ENCODE peak calls at places on chromosomes 4 and X, in ten cellular contexts. D is heart right ventricle, M is thyroid gland, T is astrocyte of the spinal cord, J is cardiac fibroblast, O is A549, C is fibroblast of the aortic adventitia, L is uterus, K is fibroblast of mammary gland, Y is brain microvascular endothelial cell. A is an unnamed sample.

GRCh38 chr4:166422475-166422874 is 549.4 kb downstream of the TLL1 start:
- DNase-seq in D (no peak), M (no peak), T (peak; percentile 87), J (peak; percentile 56), O (no peak), C (peak; percentile 86), L (no peak), K (peak; percentile 85), Y (peak; percentile 63), A (peak; percentile 53)

GRCh38 chr4:165208741-165209388 is 1.5 kb downstream of the KLHL2 start:
- DNase-seq in D (no peak), M (peak; percentile 57), T (peak; percentile 32), J (no peak), O (no peak), C (peak; percentile 37), L (no peak), K (peak; percentile 32), Y (no peak), A (no peak)

GRCh38 chr4:11632015-11632414 is 203.3 kb upstream of the HS3ST1 start:
- DNase-seq in D (no peak), M (no peak), T (no peak), J (no peak), O (no peak), C (no peak), L (no peak), K (no peak), Y (no peak), A (no peak)

GRCh38 chr4:36243355-36244256 is 708 bp downstream of the ARAP2 start:
- DNase-seq in D (peak; percentile 36), M (peak; percentile 80), T (peak; percentile 44), J (peak; percentile 12), O (peak; percentile 15), C (no peak), L (peak; percentile 46), K (peak; percentile 20), Y (no peak), A (no peak)

GRCh38 chr4:42143996-42144395 is 8.5 kb downstream of the BEND4 start:
- DNase-seq in D (no peak), M (no peak), T (no peak), J (no peak), O (no peak), C (no peak), L (no peak), K (no peak), Y (no peak), A (no peak)

GRCh38 chrX:74179071-74179470 is 124.9 kb upstream of the ZCCHC13 start:
- DNase-seq in D (no peak), M (no peak), T (peak; percentile 58), J (peak; percentile 35), O (no peak), C (peak; percentile 59), L (no peak), K (peak; percentile 52), Y (no peak), A (peak; percentile 28)

GRCh38 chr4:128163177-128164117 is 102.3 kb downstream of the LARP1B start:
- DNase-seq in D (no peak), M (no peak), T (peak; percentile 78), J (peak; percentile 62), O (peak; percentile 28), C (peak; percentile 65), L (no peak), K (peak; percentile 55), Y (no peak), A (peak; percentile 57)

GRCh38 chrX:130224810-130225209 is 43.9 kb downstream of the ZNF280C start:
- DNase-seq in D (no peak), M (no peak), T (no peak), J (peak; percentile 38), O (no peak), C (peak; percentile 25), L (no peak), K (peak; percentile 15), Y (no peak), A (no peak)

GRCh38 chr4:151626228-151626627 is 134.6 kb downstream of the GATB start:
- DNase-seq in D (no peak), M (no peak), T (no peak), J (no peak), O (no peak), C (no peak), L (no peak), K (no peak), Y (no peak), A (no peak)

GRCh38 chr4:87886083-87886482 is 53.3 kb downstream of the MEPE start:
- DNase-seq in D (no peak), M (no peak), T (no peak), J (no peak), O (no peak), C (no peak), L (no peak), K (no peak), Y (no peak), A (no peak)

GRCh38 chrX:68795741-68796140 is 33.1 kb upstream of the EFNB1 start:
- DNase-seq in D (no peak), M (no peak), T (no peak), J (no peak), O (no peak), C (no peak), L (no peak), K (no peak), Y (no peak), A (no peak)

GRCh38 chrX:46447384-46447783 is 97.8 kb downstream of the ZNF674 start:
- DNase-seq in D (no peak), M (no peak), T (peak; percentile 5), J (peak; percentile 13), O (no peak), C (no peak), L (no peak), K (peak; percentile 18), Y (no peak), A (no peak)

GRCh38 chr4:74444891-74445642 is at the start of gene AREG:
- DNase-seq in D (peak; percentile 62), M (peak; percentile 78), T (peak; percentile 65), J (peak; percentile 95), O (peak; percentile 60), C (peak; percentile 47), L (peak; percentile 51), K (peak; percentile 79), Y (peak; percentile 40), A (no peak)

GRCh38 chr4:108425988-108426387 is 194.4 kb upstream of the RPL34 start:
- DNase-seq in D (no peak), M (no peak), T (peak; percentile 92), J (peak; percentile 3), O (no peak), C (peak; percentile 68), L (no peak), K (peak; percentile 87), Y (peak; percentile 55), A (peak; percentile 76)

GRCh38 chrX:42128020-42128419 is 204.7 kb upstream of the CASK start:
- DNase-seq in D (no peak), M (no peak), T (no peak), J (no peak), O (no peak), C (no peak), L (no peak), K (no peak), Y (no peak), A (no peak)

GRCh38 chr4:128854433-128854832 is 44.9 kb downstream of the JADE1 start:
- DNase-seq in D (no peak), M (no peak), T (peak; percentile 53), J (peak; percentile 39), O (no peak), C (no peak), L (no peak), K (peak; percentile 12), Y (peak; percentile 72), A (no peak)

GRCh38 chr4:169332595-169332994 is 61.8 kb upstream of the SH3RF1 start:
- DNase-seq in D (no peak), M (no peak), T (no peak), J (no peak), O (no peak), C (no peak), L (no peak), K (no peak), Y (no peak), A (no peak)
- TF ChIP-seq CTCF in D (no peak), M (no peak), T (no peak), J (no peak), O (no peak), C (no peak), L (no peak), K (no peak), Y (no peak), A (no peak)

DNA sequence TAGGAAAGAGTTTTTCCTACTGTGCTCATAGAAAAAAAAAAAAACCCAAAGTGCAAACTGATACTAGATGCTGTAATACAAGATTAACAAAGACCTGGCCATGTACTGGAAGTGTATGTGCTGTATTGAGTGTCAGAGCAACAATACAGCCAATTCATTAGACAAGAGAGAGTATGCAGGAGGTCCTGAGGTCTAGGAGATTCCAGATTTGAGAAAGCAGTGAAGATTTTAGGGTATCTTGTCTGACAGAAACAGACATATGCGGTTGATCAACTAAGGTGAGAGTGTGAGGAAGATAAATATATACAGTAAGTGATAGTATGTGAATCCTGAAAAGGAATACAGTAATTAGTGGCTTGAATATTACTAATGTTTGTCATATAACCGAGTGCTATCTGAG is 3.0 kb downstream of the GPR174 start:
- DNase-seq in D (no peak), M (no peak), T (no peak), J (no peak), O (no peak), C (no peak), L (no peak), K (no peak), Y (no peak), A (no peak)
- H3K4me3 ChIP-seq in D (no peak overlapping the region), M (no peak overlapping the region), T (no peak overlapping the region), J (no peak overlapping the region), O (no peak overlapping the region), C (no peak overlapping the region), L (no peak overlapping the region), K (no peak overlapping the region), Y (no peak overlapping the region), A (no peak overlapping the region)

DNA sequence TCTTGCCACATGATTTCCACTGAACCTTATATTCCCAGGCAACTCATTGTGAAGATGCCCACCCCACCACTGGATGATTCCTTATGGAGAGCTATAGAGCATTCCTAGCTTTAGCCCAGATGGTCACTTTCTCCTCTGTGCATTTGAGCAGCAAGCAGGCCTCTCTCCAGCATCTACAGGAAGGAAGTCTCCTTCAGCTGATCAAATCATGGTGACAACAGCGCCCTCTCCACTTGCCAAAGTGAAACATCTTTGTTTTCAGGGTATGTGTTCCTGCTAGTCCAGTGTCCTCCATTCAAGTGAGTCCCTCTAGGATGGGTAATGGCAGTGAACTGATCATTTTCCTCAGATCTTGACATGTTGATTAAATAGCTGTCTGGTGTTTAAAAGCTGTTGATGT is 10.9 kb upstream of the SYTL5 start:
- DNase-seq in D (no peak), M (no peak), T (no peak), J (no peak), O (no peak), C (no peak), L (no peak), K (no peak), Y (no peak), A (no peak)
- TF ChIP-seq CTCF in D (no peak), M (no peak), T (no peak), J (no peak), O (no peak), C (no peak), L (no peak), K (no peak), Y (no peak), A (no peak)

DNA sequence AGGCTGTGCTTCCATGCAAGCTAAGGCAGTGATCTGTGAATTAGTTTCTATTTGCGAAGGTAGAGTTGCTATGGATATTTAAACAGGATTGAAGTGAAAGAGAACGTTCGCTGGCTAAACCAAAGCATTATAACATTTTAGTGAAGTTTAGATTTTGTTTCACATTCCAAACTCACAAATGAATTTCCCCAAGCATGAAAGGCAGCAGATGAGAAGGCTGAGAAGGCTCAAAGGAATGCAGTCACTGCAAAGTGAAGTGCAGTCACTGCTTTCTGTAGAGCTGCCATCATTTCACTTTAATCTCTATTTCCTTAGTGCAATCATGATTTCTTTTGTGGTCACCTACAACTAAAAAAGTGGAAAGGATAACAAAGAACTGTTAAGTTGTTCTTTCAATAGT is 334.7 kb upstream of the NR3C2 start:
- DNase-seq in D (no peak), M (peak; percentile 48), T (peak; percentile 64), J (peak; percentile 12), O (no peak), C (peak; percentile 70), L (no peak), K (no peak), Y (peak; percentile 12), A (peak; percentile 59)
- H3K4me3 ChIP-seq in D (no peak overlapping the region), M (no peak overlapping the region), T (no peak overlapping the region), J (no peak overlapping the region), O (no peak overlapping the region), C (peak overlapping the region; percentile 16), L (no peak overlapping the region), K (no peak overlapping the region), Y (no peak overlapping the region), A (no peak overlapping the region)

A was measured in astrocyte of the cerebellum.